ENCODE peak calls at places on chromosomes 13 and 19, in four cellular contexts. A is IMR-90, X is K562, Z is endothelial cell of umbilical vein. G is an unnamed sample.

GRCh38 chr13:50403311-50403710 is 388.1 kb downstream of the KCNRG start:
- DNase-seq in A (peak; percentile 53), X (no peak), Z (no peak), G (no peak)

GRCh38 chr19:366205-366783 is 21.7 kb upstream of the MIER2 start:
- DNase-seq in A (no peak), X (no peak), Z (no peak), G (no peak)

GRCh38 chr13:29539866-29540265 is 55.6 kb downstream of the SLC7A1 start:
- DNase-seq in Z (no peak), A (no peak), X (no peak), G (no peak)

GRCh38 chr19:42422576-42423461 is 4.4 kb downstream of the LIPE start:
- DNase-seq in A (no peak), Z (no peak), X (no peak), G (peak; percentile 69)

GRCh38 chr19:46206176-46206575 is 23.4 kb upstream of the IGFL1 start:
- DNase-seq in A (no peak), Z (no peak), X (no peak), G (peak; percentile 93)

GRCh38 chr13:100550433-100550832 is 38.2 kb downstream of the GGACT start:
- DNase-seq in Z (no peak), X (no peak), A (peak; percentile 15), G (no peak)

GRCh38 chr19:10975374-10976036 is 14.7 kb downstream of the SMARCA4 start:
- DNase-seq in Z (peak; percentile 58), A (peak; percentile 66), X (no peak), G (no peak)

GRCh38 chr19:40740747-40741146 is 9.5 kb downstream of the ACTMAP start:
- DNase-seq in Z (no peak), X (no peak), A (no peak), G (no peak)

GRCh38 chr13:111893071-111893606 is 173.8 kb upstream of the SOX1 start:
- DNase-seq in X (no peak), A (no peak), Z (no peak), G (no peak)

GRCh38 chr13:42532561-42533335 is 41.2 kb upstream of the TNFSF11 start:
- DNase-seq in A (no peak), X (no peak), Z (no peak), G (no peak)

GRCh38 chr19:10580979-10581631 is 6.0 kb downstream of the AP1M2 start:
- DNase-seq in Z (peak; percentile 88), X (peak; percentile 78), A (peak; percentile 90), G (no peak)

GRCh38 chr13:98557934-98558630 is 18.8 kb downstream of the STK24 start:
- DNase-seq in X (no peak), Z (no peak), A (peak; percentile 75), G (no peak)

GRCh38 chr19:49528211-49528771 is 488 bp downstream of the RCN3 start:
- DNase-seq in X (peak; percentile 10), Z (peak; percentile 32), A (peak; percentile 30), G (no peak)

GRCh38 chr13:30869491-30869890 is 36.6 kb upstream of the MEDAG start:
- DNase-seq in A (peak; percentile 50), Z (peak; percentile 8), X (no peak), G (no peak)

GRCh38 chr13:25906211-25906661 is 145.6 kb downstream of the SHISA2 start:
- DNase-seq in X (no peak), Z (peak; percentile 16), A (no peak), G (no peak)

GRCh38 chr19:33376423-33376822 is 2.9 kb downstream of the CEBPG start:
- DNase-seq in X (no peak), Z (peak; percentile 92), A (peak; percentile 87), G (peak; percentile 55)

GRCh38 chr19:54906819-54907218 is 871 bp downstream of the NCR1 start:
- DNase-seq in A (no peak), X (no peak), Z (no peak), G (no peak)

GRCh38 chr19:6768236-6768785 is 1.1 kb upstream of the SH2D3A start:
- DNase-seq in Z (no peak), A (no peak), X (no peak), G (no peak)
- H3K4me2 ChIP-seq in Z (no peak overlapping the region), A (no peak overlapping the region), X (peak overlapping the region; percentile 91), G (peak overlapping the region; percentile 94)

GRCh38 chr13:34065915-34066314 is 248.0 kb downstream of the RFC3 start:
- DNase-seq in Z (no peak), A (no peak), X (no peak), G (peak; percentile 72)
- H3K9me1 ChIP-seq in Z (no peaks in the 10 kb centered on the region), A (no peaks in the 10 kb centered on the region), X (no peaks in the 10 kb centered on the region), G (no peaks in the 10 kb centered on the region)

DNA sequence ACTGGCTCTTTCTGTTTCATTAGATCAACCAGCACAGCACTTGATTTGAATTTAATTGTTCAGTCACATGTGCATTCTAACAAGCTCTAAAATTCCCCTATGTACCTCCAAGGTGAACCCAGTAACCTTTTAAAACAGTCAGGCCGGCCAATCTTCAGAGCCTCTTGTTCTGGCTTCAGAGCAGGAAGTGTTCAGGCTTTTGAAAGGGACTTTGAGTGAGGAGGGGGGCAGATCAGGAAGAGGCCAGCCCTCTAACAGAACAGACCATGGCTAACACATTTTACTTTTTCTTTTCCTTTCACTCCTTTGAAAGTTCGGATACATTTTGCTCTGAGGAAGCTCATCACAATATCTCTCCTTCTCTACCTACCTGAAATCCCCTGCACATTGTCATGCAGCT is 390.3 kb downstream of the TBC1D4 start:
- DNase-seq in Z (no peak), A (no peak), X (no peak), G (no peak)
- H3K4me2 ChIP-seq in Z (no peak overlapping the region), A (no peak overlapping the region), X (no peak overlapping the region), G (no peak overlapping the region)

GRCh38 chr13:97238432-97238831 is 16.3 kb downstream of the MBNL2 start:
- DNase-seq in X (no peak), Z (no peak), A (no peak), G (no peak)
- H3K9me1 ChIP-seq in X (no peaks in the 10 kb centered on the region), Z (no peaks in the 10 kb centered on the region), A (peaks cover 51% of the 10 kb centered on the region), G (no peaks in the 10 kb centered on the region)

GRCh38 chr19:4016903-4017638 is 9.5 kb downstream of the PIAS4 start:
- DNase-seq in Z (no peak), X (no peak), A (no peak), G (no peak)

GRCh38 chr19:4016486-4016885 is 8.9 kb downstream of the PIAS4 start:
- DNase-seq in Z (no peak), X (no peak), A (no peak), G (no peak)

GRCh38 chr19:4018775-4019504 is 11.4 kb downstream of the PIAS4 start:
- DNase-seq in Z (no peak), X (no peak), A (no peak), G (no peak)

GRCh38 chr19:4018140-4018613 is 10.6 kb downstream of the PIAS4 start:
- DNase-seq in X (no peak), A (no peak), Z (no peak), G (no peak)

DNA sequence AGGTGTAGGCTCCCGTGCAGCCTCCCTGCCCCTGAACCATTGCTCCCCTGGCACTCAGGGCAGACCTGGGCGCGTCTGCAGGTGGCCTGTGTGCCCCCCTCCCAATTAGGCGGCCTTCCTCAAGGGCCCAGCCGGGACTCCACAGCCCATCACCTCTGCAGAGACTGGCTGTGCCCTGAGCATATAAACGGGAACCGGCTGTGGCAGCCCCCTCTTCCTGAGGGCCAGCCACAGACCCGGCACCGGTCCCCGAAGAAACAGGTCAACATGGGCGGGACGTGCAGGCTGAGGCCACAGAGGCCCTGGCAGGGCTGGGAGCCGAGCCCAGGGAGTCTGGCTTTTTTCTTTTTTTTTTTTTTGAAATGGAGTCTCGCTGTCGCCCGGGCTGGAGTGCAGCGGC is 12.0 kb downstream of the PIAS4 start:
- DNase-seq in Z (no peak), A (no peak), X (no peak), G (no peak)
- H3K4me2 ChIP-seq in Z (no peak overlapping the region), A (no peak overlapping the region), X (no peak overlapping the region), G (no peak overlapping the region)

GRCh38 chr19:38162632-38163031 is 61.4 kb downstream of the DPF1 start:
- DNase-seq in A (no peak), Z (no peak), X (no peak), G (no peak)
- H3K9me1 ChIP-seq in A (no peaks in the 10 kb centered on the region), Z (no peaks in the 10 kb centered on the region), X (no peaks in the 10 kb centered on the region), G (no peaks in the 10 kb centered on the region)

GRCh38 chr13:45102136-45102802 is 18.0 kb upstream of the GTF2F2 start:
- DNase-seq in Z (no peak), X (no peak), A (peak; percentile 55), G (no peak)
- H3K4me2 ChIP-seq in Z (no peak overlapping the region), X (no peak overlapping the region), A (peak overlapping the region; percentile 62), G (no peak overlapping the region)